ENCODE peak calls at places on chromosomes 4 and X, in ten cellular contexts. Q is endothelial cell of umbilical vein, W is IMR-90, F is tibial nerve, I is HepG2, S is uterus, R is A549, A is heart left ventricle, X is transverse colon, M is H54. N is an unnamed sample.

GRCh38 chr4:145487626-145488025 is 6.0 kb downstream of the SMAD1 start:
- DNase-seq in X (no peak), Q (no peak), I (no peak), M (no peak), R (no peak), A (no peak), S (no peak), W (no peak), F (no peak), N (no peak)

GRCh38 chr4:22471419-22471818 is 44.4 kb downstream of the ADGRA3 start:
- DNase-seq in W (no peak), I (no peak), S (no peak), M (no peak), X (no peak), Q (no peak), F (no peak), R (no peak), A (no peak), N (no peak)

GRCh38 chr4:1208970-1209704 is 36.8 kb upstream of the SPON2 start:
- DNase-seq in X (peak; percentile 18), M (no peak), I (no peak), W (peak; percentile 33), R (no peak), A (no peak), S (peak; percentile 61), F (no peak), Q (peak; percentile 26), N (peak; percentile 71)

GRCh38 chrX:10157545-10157944 is 770 bp downstream of the CLCN4 start:
- DNase-seq in Q (peak; percentile 56), I (no peak), W (peak; percentile 59), M (no peak), F (no peak), S (no peak), A (no peak), R (no peak), X (no peak), N (no peak)

GRCh38 chr4:93658443-93658842 is 170.1 kb upstream of the ATOH1 start:
- DNase-seq in W (peak; percentile 19), I (no peak), S (no peak), A (no peak), X (no peak), F (no peak), M (no peak), Q (no peak), R (no peak), N (no peak)

GRCh38 chr4:149823770-149824221 is 8.2 kb upstream of the IQCM start:
- DNase-seq in Q (peak; percentile 86), X (no peak), M (peak; percentile 6), W (peak; percentile 74), R (peak; percentile 25), I (no peak), A (no peak), F (no peak), S (no peak), N (no peak)

GRCh38 chrX:105822138-105823091 is at the start of gene NRK:
- DNase-seq in F (no peak), A (peak; percentile 34), S (peak; percentile 30), R (no peak), Q (peak; percentile 31), I (no peak), X (no peak), M (no peak), W (no peak), N (peak; percentile 34)

GRCh38 chrX:53047228-53047627 is 1.4 kb upstream of the GPR173 start:
- DNase-seq in X (no peak), W (peak; percentile 15), I (no peak), R (no peak), A (no peak), F (no peak), Q (peak; percentile 15), S (no peak), M (no peak), N (no peak)

GRCh38 chr4:54961357-54961975 is 163.9 kb downstream of the KDR start:
- DNase-seq in W (peak; percentile 52), M (no peak), X (no peak), R (peak; percentile 4), S (no peak), I (no peak), F (no peak), A (no peak), Q (peak; percentile 69), N (no peak)

GRCh38 chr4:164446516-164446915 is 307.4 kb upstream of the SMIM31 start:
- DNase-seq in F (no peak), A (no peak), Q (no peak), X (no peak), S (no peak), M (peak; percentile 10), I (no peak), W (peak; percentile 3), R (no peak), N (no peak)

GRCh38 chrX:150907474-150907873 is 9.0 kb upstream of the CD99L2 start:
- DNase-seq in M (no peak), I (no peak), F (no peak), R (no peak), W (no peak), Q (no peak), X (no peak), S (no peak), A (peak; percentile 65), N (no peak)

GRCh38 chrX:78321809-78322208 is 5.6 kb downstream of the CYSLTR1 start:
- DNase-seq in A (peak; percentile 35), M (no peak), X (peak; percentile 53), Q (no peak), S (no peak), R (no peak), F (no peak), I (no peak), W (no peak), N (no peak)

GRCh38 chr4:31645211-31645610 is 925.0 kb downstream of the PCDH7 start:
- DNase-seq in S (no peak), R (no peak), W (no peak), A (no peak), X (no peak), F (no peak), M (no peak), Q (no peak), I (no peak), N (no peak)

GRCh38 chrX:2451456-2452316 is 49.1 kb downstream of the DHRSX start:
- DNase-seq in I (no peak), Q (no peak), S (no peak), W (peak; percentile 62), A (no peak), F (no peak), M (no peak), R (peak; percentile 90), X (no peak), N (no peak)

GRCh38 chr4:6556263-6556662 is 18.7 kb upstream of the MAN2B2 start:
- DNase-seq in A (no peak), Q (no peak), S (no peak), X (no peak), I (no peak), R (no peak), F (no peak), W (no peak), M (no peak), N (no peak)

GRCh38 chr4:76620723-76621463 is 185.9 kb downstream of the SHROOM3 start:
- DNase-seq in W (no peak), A (no peak), S (no peak), X (peak; percentile 45), I (no peak), R (no peak), F (no peak), M (no peak), Q (no peak), N (no peak)

GRCh38 chrX:68599256-68600152 is 48.0 kb upstream of the STARD8 start:
- DNase-seq in X (no peak), F (no peak), I (no peak), M (no peak), A (no peak), W (peak; percentile 4), Q (peak; percentile 9), S (no peak), R (peak; percentile 9), N (no peak)

GRCh38 chrX:72393836-72394517 is 88.3 kb upstream of the CITED1 start:
- DNase-seq in W (no peak), M (no peak), A (no peak), S (no peak), I (no peak), X (no peak), R (no peak), Q (no peak), F (no peak), N (no peak)

GRCh38 chr4:140004580-140005314 is 149.2 kb downstream of the MAML3 start:
- DNase-seq in S (peak; percentile 57), R (no peak), Q (peak; percentile 74), X (no peak), A (peak; percentile 58), M (no peak), F (peak; percentile 23), I (no peak), W (peak; percentile 51), N (no peak)

GRCh38 chrX:79415056-79415455 is 47.9 kb upstream of the ITM2A start:
- DNase-seq in M (no peak), R (no peak), X (no peak), W (no peak), Q (no peak), S (no peak), F (no peak), A (no peak), I (no peak), N (no peak)
- TF ChIP-seq POLR2A in M (no peak), R (no peak), X (no peak), W (no peak), Q (no peak), S (no peak), F (no peak), A (no peak), I (no peak), N (no peak)

GRCh38 chrX:47156611-47157520 is 11.8 kb downstream of the RBM10 start:
- DNase-seq in F (no peak), Q (no peak), I (no peak), R (no peak), M (no peak), S (no peak), A (no peak), X (no peak), W (no peak), N (peak; percentile 30)
- TF ChIP-seq POLR2A in F (no peak), Q (no peak), I (no peak), R (no peak), M (no peak), S (no peak), A (no peak), X (no peak), W (no peak), N (no peak)

GRCh38 chr4:12286351-12286750 is 857.7 kb upstream of the HS3ST1 start:
- DNase-seq in M (no peak), X (no peak), A (no peak), Q (no peak), F (no peak), R (no peak), I (no peak), W (no peak), S (no peak), N (no peak)
- TF ChIP-seq POLR2A in M (no peak), X (no peak), A (no peak), Q (no peak), F (no peak), R (no peak), I (no peak), W (no peak), S (no peak), N (no peak)

DNA sequence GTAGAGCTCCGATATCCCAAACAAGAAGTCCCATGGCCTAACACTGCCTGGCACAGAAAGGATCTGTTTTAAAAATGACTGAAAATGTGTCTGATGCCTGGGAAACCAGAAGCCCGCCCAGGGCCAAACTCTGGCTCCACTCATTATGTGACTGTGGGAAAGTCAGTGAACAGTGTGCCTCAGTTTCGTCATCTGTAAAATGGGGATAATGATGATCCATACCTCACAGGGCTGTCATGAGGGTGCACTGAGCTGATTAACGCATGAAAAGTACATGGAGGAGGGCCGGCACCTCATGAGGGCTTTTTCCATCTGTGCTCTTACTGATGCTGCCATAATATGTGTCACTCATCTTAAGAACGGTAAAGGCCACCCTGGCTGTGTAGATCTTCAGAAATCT is 5.1 kb downstream of the SLC2A9 start:
- DNase-seq in W (no peak), R (no peak), S (no peak), Q (no peak), A (no peak), X (no peak), M (no peak), I (no peak), F (no peak), N (no peak)
- TF ChIP-seq POLR2A in W (no peak), R (no peak), S (no peak), Q (no peak), A (no peak), X (no peak), M (no peak), I (no peak), F (no peak), N (no peak)

N was measured in suprapubic skin.